ENCODE peak calls at places on chromosomes 5 and 9, in seven cellular contexts. D is anterior cingulate cortex; S is stimulated activated CD4-positive, alpha-beta T cell treated with anti-CD3 and anti-CD28 coated beads, Interleukin-1b, Interleukin-23, amount 100 ng/mL, for 24 hours; C is cardiac muscle cell; Z is activated T-helper 9 cell treated with anti-CD3 and anti-CD28 coated beads, Interleukin-2, amount 50 U/mL, for 16 hours; G is activated CD8-positive, alpha-beta memory T cell treated with anti-CD3 and anti-CD28 coated beads, Interleukin-2, amount 50 U/mL, for 48 hours; K is effector memory CD8-positive, alpha-beta T cell. O is an unnamed sample.

GRCh38 chr9:121842612-121842978 is 191.2 kb downstream of the DAB2IP start:
- DNase-seq in D (no peak), S (no peak), C (no peak), Z (no peak), G (no peak), K (no peak), O (peak)

GRCh38 chr5:96117863-96118651 is 156.4 kb upstream of the ELL2 start:
- DNase-seq in D (no peak), S (no peak), C (no peak), Z (no peak), G (no peak), K (no peak), O (peak)

GRCh38 chr9:96342553-96343245 is 40.7 kb upstream of the HSD17B3 start:
- DNase-seq in D (no peak), S (no peak), C (peak), Z (no peak), G (no peak), K (no peak), O (peak)

GRCh38 chr5:76332102-76332501 is 71.0 kb upstream of the IQGAP2 start:
- DNase-seq in D (no peak), S (no peak), C (no peak), Z (no peak), G (no peak), K (no peak), O (no peak)

GRCh38 chr9:79257215-79257614 is 314.6 kb upstream of the TLE4 start:
- DNase-seq in D (no peak), S (no peak), C (no peak), Z (no peak), G (no peak), K (no peak), O (no peak)

GRCh38 chr9:33452828-33453271 is 5.5 kb upstream of the AQP3 start:
- DNase-seq in D (no peak), S (no peak), C (peak), Z (peak), G (peak), K (peak), O (peak)

GRCh38 chr5:172749881-172750608 is 20.9 kb downstream of the DUSP1 start:
- DNase-seq in D (peak), S (no peak), C (peak), Z (no peak), G (no peak), K (no peak), O (peak)

GRCh38 chr5:18141260-18141659 is 507.0 kb downstream of the TAF11L14 start:
- DNase-seq in D (no peak), S (no peak), C (no peak), Z (no peak), G (no peak), K (no peak), O (no peak)

GRCh38 chr9:136140966-136141365 is 22.3 kb upstream of the TMEM250 start:
- DNase-seq in D (no peak), S (no peak), C (peak), Z (no peak), G (no peak), K (no peak), O (peak)

GRCh38 chr9:2781336-2781735 is 62.6 kb downstream of the PUM3 start:
- DNase-seq in D (no peak), S (no peak), C (no peak), Z (no peak), G (no peak), K (no peak), O (peak)

GRCh38 chr9:38057416-38058195 is 11.4 kb downstream of the SHB start:
- DNase-seq in D (no peak), S (no peak), C (no peak), Z (no peak), G (no peak), K (no peak), O (no peak)

GRCh38 chr5:123035320-123035949 is 1.1 kb downstream of the PPIC start:
- DNase-seq in D (no peak), S (no peak), C (peak), Z (no peak), G (no peak), K (no peak), O (peak)

GRCh38 chr5:60843693-60844428 is at the start of gene ELOVL7:
- DNase-seq in D (peak), S (peak), C (peak), Z (no peak), G (peak), K (no peak), O (no peak)

GRCh38 chr5:64944868-64945267 is 176.1 kb downstream of the CWC27 start:
- DNase-seq in D (no peak), S (no peak), C (no peak), Z (no peak), G (no peak), K (no peak), O (no peak)

GRCh38 chr5:127577458-127577857 is 60.0 kb downstream of the PRRC1 start:
- DNase-seq in D (no peak), S (no peak), C (peak), Z (no peak), G (no peak), K (no peak), O (peak)